ENCODE peak calls at places on chromosomes 16 and 17, in eight cellular contexts. E is neural progenitor cell, G is MM.1S, R is dorsolateral prefrontal cortex, U is mucosa of descending colon, K is cardiac fibroblast, Y is fibroblast of the aortic adventitia, B is fibroblast of lung. H is an unnamed sample.

GRCh38 chr16:75250089-75250808 is 1.2 kb downstream of the BCAR1 start:
- DNase-seq in R (no peak), E (no peak), G (no peak), K (no peak), Y (no peak), B (no peak), U (peak), H (no peak)

GRCh38 chr16:85422374-85423185 is 190.5 kb upstream of the GSE1 start:
- DNase-seq in G (no peak), R (peak), K (peak), U (peak), E (peak), B (no peak), Y (no peak), H (no peak)

GRCh38 chr17:73043686-73044581 is 48.6 kb downstream of the SLC39A11 start:
- DNase-seq in Y (peak), U (no peak), K (peak), G (no peak), B (peak), R (no peak), E (no peak), H (peak)

GRCh38 chr17:50891577-50891989 is 25.4 kb upstream of the TOB1 start:
- DNase-seq in R (no peak), Y (no peak), U (no peak), K (no peak), G (no peak), E (no peak), B (no peak), H (no peak)

GRCh38 chr16:48879173-48879926 is 269.4 kb upstream of the N4BP1 start:
- DNase-seq in G (no peak), U (no peak), E (no peak), K (no peak), B (no peak), Y (no peak), R (no peak), H (no peak)

GRCh38 chr17:40065771-40066510 is 3.2 kb downstream of the THRA start:
- DNase-seq in G (no peak), U (peak), Y (no peak), R (no peak), K (no peak), E (no peak), B (no peak), H (no peak)

GRCh38 chr17:80558046-80558445 is 13.4 kb downstream of the RPTOR start:
- DNase-seq in Y (no peak), K (no peak), U (no peak), B (no peak), R (no peak), G (no peak), E (no peak), H (peak)

GRCh38 chr16:81810361-81810760 is 31.3 kb downstream of the PLCG2 start:
- DNase-seq in Y (no peak), G (peak), U (no peak), E (no peak), R (no peak), K (no peak), B (no peak), H (peak)

GRCh38 chr17:57927048-57927723 is 28.0 kb downstream of the CUEDC1 start:
- DNase-seq in Y (peak), U (no peak), G (no peak), E (peak), K (peak), B (peak), R (no peak), H (no peak)

GRCh38 chr17:81289627-81290026 is 5.5 kb downstream of the SLC38A10 start:
- DNase-seq in B (no peak), E (no peak), Y (no peak), U (no peak), R (no peak), G (no peak), K (no peak), H (no peak)

GRCh38 chr16:23835390-23836077 is at the start of gene PRKCB:
- DNase-seq in E (peak), K (peak), R (peak), B (peak), Y (peak), U (peak), G (peak), H (peak)

GRCh38 chr17:68101992-68102758 is 66.6 kb downstream of the KPNA2 start:
- DNase-seq in E (peak), B (no peak), Y (peak), K (no peak), G (no peak), R (no peak), U (peak), H (peak)

GRCh38 chr17:48335858-48336500 is 94.0 kb downstream of the SKAP1 start:
- DNase-seq in G (peak), B (peak), E (peak), K (peak), U (no peak), R (no peak), Y (peak), H (peak)

GRCh38 chr16:23423496-23424049 is 29.4 kb downstream of the COG7 start:
- DNase-seq in B (peak), Y (peak), K (peak), U (peak), E (no peak), R (peak), G (no peak), H (no peak)

GRCh38 chr16:16021020-16021419 is 71.6 kb downstream of the ABCC1 start:
- DNase-seq in G (no peak), R (no peak), Y (no peak), E (no peak), K (no peak), B (no peak), U (no peak), H (no peak)

GRCh38 chr17:78664476-78665384 is 87.5 kb upstream of the DNAH17 start:
- DNase-seq in Y (no peak), R (peak), G (no peak), B (no peak), K (peak), U (no peak), E (no peak), H (no peak)

GRCh38 chr16:16004314-16004749 is 54.9 kb downstream of the ABCC1 start:
- DNase-seq in K (peak), G (no peak), E (no peak), R (no peak), U (no peak), Y (peak), B (peak), H (no peak)

GRCh38 chr16:85082553-85083050 is 29.7 kb downstream of the CIBAR2 start:
- DNase-seq in U (no peak), K (no peak), R (no peak), B (no peak), G (no peak), Y (no peak), E (peak), H (peak)

GRCh38 chr17:29590261-29590978 is 972 bp upstream of the GIT1 start:
- DNase-seq in K (peak), U (peak), G (no peak), B (peak), R (peak), E (no peak), Y (peak), H (no peak)

GRCh38 chr17:16473286-16474011 is 18.5 kb downstream of the LRRC75A start:
- DNase-seq in B (no peak), U (no peak), R (no peak), Y (no peak), E (no peak), G (no peak), K (no peak), H (no peak)

GRCh38 chr17:21291862-21292261 is 7.4 kb downstream of the MAP2K3 start:
- DNase-seq in E (no peak), G (no peak), K (no peak), U (no peak), R (no peak), Y (no peak), B (no peak), H (no peak)

GRCh38 chr17:65134035-65134434 is 3.1 kb upstream of the RGS9 start:
- DNase-seq in G (no peak), U (no peak), B (no peak), E (no peak), Y (no peak), K (no peak), R (no peak), H (no peak)

GRCh38 chr17:4740025-4740351 is 260 bp upstream of the CXCL16 start:
- DNase-seq in R (no peak), U (no peak), Y (no peak), E (no peak), K (no peak), G (no peak), B (no peak), H (no peak)
- H3K4me3 ChIP-seq in R (peak), U (no peak), Y (peak), E (peak), K (peak), G (peak), B (peak), H (peak)

GRCh38 chr16:88677721-88678120 is 8.6 kb downstream of the SNAI3 start:
- DNase-seq in Y (no peak), U (no peak), K (no peak), E (no peak), R (no peak), B (no peak), G (no peak), H (no peak)

GRCh38 chr16:88680554-88681083 is 5.7 kb downstream of the SNAI3 start:
- DNase-seq in G (no peak), K (no peak), Y (no peak), R (no peak), E (no peak), B (no peak), U (no peak), H (no peak)

GRCh38 chr16:88678224-88678979 is 7.9 kb downstream of the SNAI3 start:
- DNase-seq in R (no peak), U (no peak), K (no peak), G (no peak), E (no peak), B (no peak), Y (no peak), H (no peak)

GRCh38 chr16:88681709-88682451 is 4.4 kb downstream of the SNAI3 start:
- DNase-seq in R (peak), Y (no peak), E (no peak), G (peak), B (peak), K (no peak), U (peak), H (peak)

GRCh38 chr16:88681084-88681680 is 5.1 kb downstream of the SNAI3 start:
- DNase-seq in K (no peak), R (no peak), U (peak), B (no peak), G (peak), E (peak), Y (no peak), H (peak)
- TF ChIP-seq CTCF in K (peak), R (no peak), U (peak), B (no peak), G (peak), E (peak), Y (no peak), H (peak)

GRCh38 chr17:35374766-35375344 is 1.4 kb upstream of the SLFN11 start:
- DNase-seq in E (no peak), G (no peak), K (no peak), Y (no peak), U (no peak), B (no peak), R (no peak), H (no peak)
- H3K4me3 ChIP-seq in E (peak), G (peak), K (peak), Y (peak), U (peak), B (peak), R (peak), H (peak)

GRCh38 chr16:77960771-77961170 is 61.6 kb upstream of the CLEC3A start:
- DNase-seq in K (no peak), B (no peak), E (no peak), R (no peak), G (no peak), U (no peak), Y (no peak), H (no peak)

GRCh38 chr16:77951788-77952187 is 70.6 kb upstream of the CLEC3A start:
- DNase-seq in R (no peak), K (no peak), Y (no peak), G (peak), U (no peak), B (no peak), E (peak), H (peak)

GRCh38 chr16:77949445-77949844 is 72.9 kb upstream of the CLEC3A start:
- DNase-seq in K (no peak), U (no peak), B (no peak), Y (no peak), E (no peak), G (no peak), R (no peak), H (no peak)

GRCh38 chr16:77956231-77956630 is 66.1 kb upstream of the CLEC3A start:
- DNase-seq in G (no peak), Y (no peak), B (no peak), K (no peak), E (no peak), U (no peak), R (no peak), H (no peak)

DNA sequence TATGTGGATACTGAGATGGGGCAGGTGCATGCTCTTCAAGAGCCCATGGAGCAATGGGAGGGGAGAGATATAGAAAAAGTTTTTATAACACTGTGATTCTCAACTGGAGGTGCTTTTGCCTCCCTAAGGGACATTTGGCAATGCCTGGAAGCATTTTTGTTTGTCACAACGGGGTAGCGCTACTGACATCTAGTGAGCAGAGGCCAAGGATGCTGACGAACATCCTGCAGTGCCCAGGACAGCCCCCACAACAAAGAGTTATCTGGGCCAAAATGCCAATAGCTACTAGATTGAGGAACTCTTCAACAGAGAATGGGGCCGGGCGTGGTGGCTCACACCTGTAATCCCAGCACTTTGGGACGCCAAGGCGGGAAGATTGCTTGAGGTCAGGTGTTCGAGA is 67.2 kb upstream of the CLEC3A start:
- DNase-seq in B (no peak), E (peak), U (no peak), K (no peak), G (no peak), R (no peak), Y (no peak), H (no peak)
- TF ChIP-seq CTCF in B (no peak), E (peak), U (no peak), K (no peak), G (no peak), R (no peak), Y (no peak), H (no peak)

DNA sequence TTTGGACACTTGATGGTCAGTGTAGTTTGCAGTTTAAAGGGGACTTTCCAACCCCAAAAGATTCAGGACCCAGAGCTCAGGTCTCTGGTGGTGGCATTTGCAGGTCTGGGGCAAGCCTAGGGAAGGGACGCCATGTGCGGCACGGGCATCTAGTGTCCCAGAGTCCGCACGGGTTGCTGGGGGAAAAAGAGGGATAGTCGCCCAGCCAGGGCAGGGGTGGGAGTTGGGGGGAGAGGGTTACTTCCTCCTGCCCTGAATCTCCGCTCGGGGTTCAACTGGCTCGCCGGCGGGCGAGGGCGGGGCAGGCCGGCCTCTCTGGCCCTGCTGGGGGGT is 239 bp upstream of the CA7 start:
- DNase-seq in Y (no peak), E (peak), B (no peak), G (no peak), U (peak), K (no peak), R (no peak), H (no peak)
- H3K4me3 ChIP-seq in Y (no peak), E (peak), B (no peak), G (no peak), U (no peak), K (no peak), R (peak), H (no peak)

H was measured in GM12865.